ENCODE peak calls at places on chromosome 14, in ten cellular contexts. P is stimulated activated CD4-positive, alpha-beta T cell treated with anti-CD3 and anti-CD28 coated beads, Interleukin-15, amount 100 ng/mL, for 24 hours; R is NCI-H82; J is left ventricle myocardium inferior; X is iPS DF 6.9; T is HEK293T; A is A172; N is Calu3; H is HS-27A; E is foreskin melanocyte. B is an unnamed sample.

GRCh38 chr14:96538663-96539317 is 36.6 kb downstream of the PAPOLA start:
- DNase-seq in P (no peak), R (no peak), A (no peak), E (no peak), N (no peak), X (no peak), H (no peak), T (no peak), J (no peak), B (no peak)

GRCh38 chr14:72535485-72535884 is 358.4 kb downstream of the DPF3 start:
- DNase-seq in H (no peak), X (no peak), N (no peak), E (no peak), R (no peak), T (no peak), P (no peak), A (no peak), J (no peak), B (no peak)

GRCh38 chr14:70189678-70190077 is 927 bp upstream of the SLC8A3 start:
- DNase-seq in N (no peak), E (no peak), H (no peak), A (no peak), J (no peak), X (no peak), P (no peak), T (no peak), R (no peak), B (no peak)

GRCh38 chr14:104903990-104904389 is 20.7 kb upstream of the PLD4 start:
- DNase-seq in A (no peak), X (no peak), J (no peak), N (no peak), E (no peak), T (no peak), R (peak; percentile 77), P (no peak), H (no peak), B (no peak)

GRCh38 chr14:70416717-70417349 is at the start of gene SYNJ2BP:
- DNase-seq in X (peak; percentile 74), P (peak; percentile 64), J (peak; percentile 69), H (peak; percentile 33), E (peak; percentile 37), N (peak; percentile 82), R (peak; percentile 80), A (peak; percentile 58), T (peak; percentile 84), B (peak; percentile 87)

GRCh38 chr14:104602315-104602932 is 2.1 kb downstream of the TMEM179 start:
- DNase-seq in E (no peak), P (no peak), T (no peak), X (no peak), N (no peak), R (no peak), J (no peak), A (no peak), H (no peak), B (no peak)

GRCh38 chr14:23640524-23641141 is 4.5 kb downstream of the DHRS2 start:
- DNase-seq in N (no peak), P (no peak), X (no peak), H (no peak), T (peak; percentile 42), R (peak; percentile 62), A (peak; percentile 21), J (peak; percentile 29), E (peak; percentile 25), B (no peak)

GRCh38 chr14:66490143-66491111 is 4.3 kb downstream of the CCDC196 start:
- DNase-seq in P (no peak), J (no peak), X (no peak), T (no peak), E (no peak), H (no peak), N (no peak), R (no peak), A (no peak), B (no peak)

GRCh38 chr14:42299692-42300091 is 693.0 kb downstream of the LRFN5 start:
- DNase-seq in X (no peak), N (no peak), H (no peak), A (peak; percentile 1), T (no peak), J (no peak), E (peak; percentile 27), P (no peak), R (no peak), B (no peak)

GRCh38 chr14:106460916-106461315 is 934.5 kb downstream of the TMEM121 start:
- DNase-seq in R (no peak), J (no peak), P (no peak), X (no peak), H (no peak), N (no peak), E (no peak), A (no peak), T (no peak), B (no peak)

GRCh38 chr14:64743061-64743460 is 38.8 kb downstream of the PLEKHG3 start:
- DNase-seq in A (no peak), P (no peak), J (no peak), N (no peak), H (no peak), E (no peak), X (no peak), T (no peak), R (no peak), B (no peak)

GRCh38 chr14:96053600-96054381 is 14.6 kb downstream of the C14orf132 start:
- DNase-seq in R (peak; percentile 49), E (peak; percentile 67), H (no peak), P (no peak), T (no peak), A (peak; percentile 86), J (no peak), X (no peak), N (no peak), B (no peak)